ENCODE peak calls at places on chromosomes 6 and 20, in eight cellular contexts. One of them, this sample, is unnamed.

GRCh38 chr6:40577672-40578071 is 9.5 kb downstream of the LRFN2 start:
- DNase-seq in PC-9: no peak
- DNase-seq in transverse colon: no peak
- DNase-seq in DND-41: no peak
- DNase-seq in dorsolateral prefrontal cortex: no peak
- DNase-seq in upper lobe of right lung: no peak
- DNase-seq in A549: no peak
- DNase-seq in fibroblast of lung: no peak
- DNase-seq in this sample: no peak

GRCh38 chr20:61850457-61850856 is 215.2 kb downstream of the TAF4 start:
- DNase-seq in fibroblast of lung: peak; percentile 17
- DNase-seq in DND-41: no peak
- DNase-seq in A549: no peak
- DNase-seq in PC-9: no peak
- DNase-seq in transverse colon: no peak
- DNase-seq in dorsolateral prefrontal cortex: no peak
- DNase-seq in upper lobe of right lung: no peak
- DNase-seq in this sample: no peak

GRCh38 chr6:72621243-72622093 is at the start of gene KCNQ5:
- DNase-seq in fibroblast of lung: no peak
- DNase-seq in dorsolateral prefrontal cortex: no peak
- DNase-seq in transverse colon: peak; percentile 8
- DNase-seq in PC-9: no peak
- DNase-seq in upper lobe of right lung: no peak
- DNase-seq in A549: peak; percentile 11
- DNase-seq in DND-41: no peak
- DNase-seq in this sample: peak; percentile 18

GRCh38 chr6:132404330-132404729 is 3.1 kb upstream of the MOXD1 start:
- DNase-seq in A549: no peak
- DNase-seq in DND-41: no peak
- DNase-seq in PC-9: no peak
- DNase-seq in upper lobe of right lung: no peak
- DNase-seq in dorsolateral prefrontal cortex: no peak
- DNase-seq in transverse colon: no peak
- DNase-seq in fibroblast of lung: no peak
- DNase-seq in this sample: no peak

GRCh38 chr6:6407061-6407723 is 86.7 kb upstream of the F13A1 start:
- DNase-seq in DND-41: no peak
- DNase-seq in PC-9: no peak
- DNase-seq in dorsolateral prefrontal cortex: no peak
- DNase-seq in A549: no peak
- DNase-seq in upper lobe of right lung: no peak
- DNase-seq in transverse colon: no peak
- DNase-seq in fibroblast of lung: no peak
- DNase-seq in this sample: no peak

GRCh38 chr6:21985904-21986303 is 310.9 kb downstream of the PRL start:
- DNase-seq in transverse colon: no peak
- DNase-seq in A549: no peak
- DNase-seq in dorsolateral prefrontal cortex: no peak
- DNase-seq in PC-9: no peak
- DNase-seq in fibroblast of lung: no peak
- DNase-seq in DND-41: no peak
- DNase-seq in upper lobe of right lung: no peak
- DNase-seq in this sample: no peak

GRCh38 chr20:5863040-5863811 is 87.1 kb downstream of the TRMT6 start:
- DNase-seq in upper lobe of right lung: no peak
- DNase-seq in DND-41: no peak
- DNase-seq in dorsolateral prefrontal cortex: no peak
- DNase-seq in fibroblast of lung: peak; percentile 54
- DNase-seq in A549: no peak
- DNase-seq in PC-9: no peak
- DNase-seq in transverse colon: no peak
- DNase-seq in this sample: peak; percentile 77

GRCh38 chr6:52126231-52126630 is 38.8 kb upstream of the PKHD1 start:
- DNase-seq in DND-41: no peak
- DNase-seq in PC-9: no peak
- DNase-seq in dorsolateral prefrontal cortex: no peak
- DNase-seq in fibroblast of lung: no peak
- DNase-seq in transverse colon: no peak
- DNase-seq in upper lobe of right lung: no peak
- DNase-seq in A549: no peak
- DNase-seq in this sample: no peak

GRCh38 chr6:168964138-168964892 is 289.3 kb downstream of the THBS2 start:
- DNase-seq in DND-41: no peak
- DNase-seq in PC-9: no peak
- DNase-seq in transverse colon: no peak
- DNase-seq in dorsolateral prefrontal cortex: no peak
- DNase-seq in fibroblast of lung: no peak
- DNase-seq in A549: no peak
- DNase-seq in upper lobe of right lung: no peak
- DNase-seq in this sample: no peak

GRCh38 chr6:111871207-111871606 is 2.0 kb downstream of the FYN start:
- DNase-seq in transverse colon: no peak
- DNase-seq in PC-9: no peak
- DNase-seq in DND-41: peak; percentile 83
- DNase-seq in A549: no peak
- DNase-seq in upper lobe of right lung: no peak
- DNase-seq in dorsolateral prefrontal cortex: no peak
- DNase-seq in fibroblast of lung: no peak
- DNase-seq in this sample: no peak

GRCh38 chr6:131764350-131764749 is 43.5 kb upstream of the ENPP1 start:
- DNase-seq in upper lobe of right lung: no peak
- DNase-seq in A549: no peak
- DNase-seq in DND-41: no peak
- DNase-seq in dorsolateral prefrontal cortex: no peak
- DNase-seq in transverse colon: no peak
- DNase-seq in fibroblast of lung: peak; percentile 45
- DNase-seq in PC-9: no peak
- DNase-seq in this sample: peak; percentile 27

GRCh38 chr6:79610301-79611009 is 20.7 kb upstream of the SH3BGRL2 start:
- DNase-seq in A549: no peak
- DNase-seq in PC-9: peak; percentile 73
- DNase-seq in fibroblast of lung: no peak
- DNase-seq in upper lobe of right lung: no peak
- DNase-seq in DND-41: no peak
- DNase-seq in dorsolateral prefrontal cortex: no peak
- DNase-seq in transverse colon: no peak
- DNase-seq in this sample: no peak

GRCh38 chr6:159971341-159972178 is 2.7 kb downstream of the IGF2R start:
- DNase-seq in A549: no peak
- DNase-seq in upper lobe of right lung: no peak
- DNase-seq in dorsolateral prefrontal cortex: no peak
- DNase-seq in DND-41: no peak
- DNase-seq in PC-9: no peak
- DNase-seq in transverse colon: no peak
- DNase-seq in fibroblast of lung: no peak
- DNase-seq in this sample: no peak
- H3K4me3 ChIP-seq in A549: no peak overlapping the region
- H3K4me3 ChIP-seq in upper lobe of right lung: no peak overlapping the region
- H3K4me3 ChIP-seq in dorsolateral prefrontal cortex: no peak overlapping the region
- H3K4me3 ChIP-seq in DND-41: no peak overlapping the region
- H3K4me3 ChIP-seq in PC-9: no peak overlapping the region
- H3K4me3 ChIP-seq in transverse colon: no peak overlapping the region
- H3K4me3 ChIP-seq in fibroblast of lung: no peak overlapping the region
- H3K4me3 ChIP-seq in this sample: no peak overlapping the region

DNA sequence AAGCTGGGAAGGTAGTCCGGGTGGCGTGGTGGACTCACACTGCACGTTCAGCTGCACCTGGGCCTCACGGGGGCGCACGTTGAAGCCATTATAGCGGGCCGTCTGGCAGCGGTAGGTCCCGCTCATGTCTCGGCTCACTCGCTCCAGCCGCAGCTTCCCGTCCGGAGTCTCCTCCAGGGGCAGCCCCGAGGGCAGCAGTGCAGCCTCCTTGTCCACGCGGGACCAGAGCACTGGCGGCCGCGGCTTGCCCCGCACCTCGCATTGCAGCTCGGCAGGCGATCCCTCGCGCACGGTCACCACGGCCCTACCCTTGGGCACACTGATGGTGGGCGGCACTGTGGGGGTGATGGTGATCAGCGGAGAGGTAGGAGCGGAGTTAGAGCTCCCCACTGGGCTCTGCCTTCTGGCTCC is 47.6 kb downstream of the MDGA1 start:
- DNase-seq in PC-9: no peak
- DNase-seq in transverse colon: no peak
- DNase-seq in fibroblast of lung: no peak
- DNase-seq in DND-41: no peak
- DNase-seq in A549: no peak
- DNase-seq in upper lobe of right lung: no peak
- DNase-seq in dorsolateral prefrontal cortex: no peak
- DNase-seq in this sample: no peak
- TF ChIP-seq CTCF in PC-9: no peak
- TF ChIP-seq CTCF in transverse colon: no peak
- TF ChIP-seq CTCF in fibroblast of lung: no peak
- TF ChIP-seq CTCF in DND-41: no peak
- TF ChIP-seq CTCF in A549: no peak
- TF ChIP-seq CTCF in upper lobe of right lung: no peak
- TF ChIP-seq CTCF in dorsolateral prefrontal cortex: no peak
- TF ChIP-seq CTCF in this sample: no peak

DNA sequence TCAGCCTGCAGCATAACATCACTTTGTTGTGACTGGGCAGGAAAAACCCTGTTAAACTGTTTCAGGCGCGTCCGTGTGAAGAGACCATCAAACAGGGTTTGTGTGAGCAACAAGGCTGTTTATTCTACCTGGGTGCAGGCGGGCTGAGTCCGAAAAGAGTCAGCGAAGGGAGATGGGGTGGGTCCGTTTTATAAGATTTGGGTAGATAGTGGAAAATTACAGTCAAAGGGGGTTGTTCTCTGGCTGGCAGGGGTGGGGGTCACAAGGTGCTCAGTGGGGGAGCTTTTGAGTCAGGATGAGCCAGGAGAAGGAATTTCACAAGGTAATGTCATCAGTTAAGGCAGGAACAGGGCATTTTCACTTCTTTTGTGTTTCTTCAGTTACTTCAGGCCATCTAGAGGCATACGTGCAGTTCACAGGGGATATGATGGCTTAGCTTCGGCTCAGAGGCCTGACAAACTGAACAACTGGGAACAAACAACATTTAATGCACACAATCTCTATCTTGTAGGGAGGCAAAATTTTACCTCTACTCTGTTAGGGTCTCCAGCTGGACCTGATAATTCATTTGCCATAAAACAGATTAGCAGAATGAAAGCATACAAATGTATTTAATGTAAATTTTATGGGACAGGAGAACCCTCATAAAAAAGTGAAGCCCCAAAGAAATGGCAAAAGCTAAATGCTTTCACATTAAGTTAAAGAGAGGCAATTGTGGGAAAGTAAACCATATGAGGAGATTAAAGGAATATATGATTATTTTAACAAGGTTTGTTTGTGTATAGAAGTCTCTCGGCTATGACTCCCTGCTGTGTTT is 58.3 kb upstream of the HFE start:
- DNase-seq in fibroblast of lung: no peak
- DNase-seq in DND-41: peak; percentile 69
- DNase-seq in transverse colon: no peak
- DNase-seq in upper lobe of right lung: no peak
- DNase-seq in PC-9: no peak
- DNase-seq in A549: peak; percentile 46
- DNase-seq in dorsolateral prefrontal cortex: no peak
- DNase-seq in this sample: no peak
- H3K4me3 ChIP-seq in fibroblast of lung: no peak overlapping the region
- H3K4me3 ChIP-seq in DND-41: no peak overlapping the region
- H3K4me3 ChIP-seq in transverse colon: no peak overlapping the region
- H3K4me3 ChIP-seq in upper lobe of right lung: no peak overlapping the region
- H3K4me3 ChIP-seq in PC-9: no peak overlapping the region
- H3K4me3 ChIP-seq in A549: peak overlapping the region; percentile 56
- H3K4me3 ChIP-seq in dorsolateral prefrontal cortex: no peak overlapping the region
- H3K4me3 ChIP-seq in this sample: no peak overlapping the region

GRCh38 chr6:84763397-84764331 is 734 bp downstream of the TBX18 start:
- DNase-seq in A549: peak; percentile 90
- DNase-seq in dorsolateral prefrontal cortex: no peak
- DNase-seq in PC-9: no peak
- DNase-seq in DND-41: no peak
- DNase-seq in upper lobe of right lung: no peak
- DNase-seq in fibroblast of lung: peak; percentile 72
- DNase-seq in transverse colon: no peak
- DNase-seq in this sample: peak; percentile 95

GRCh38 chr6:84766118-84766683 is 1.8 kb upstream of the TBX18 start:
- DNase-seq in A549: no peak
- DNase-seq in fibroblast of lung: no peak
- DNase-seq in transverse colon: no peak
- DNase-seq in DND-41: no peak
- DNase-seq in upper lobe of right lung: no peak
- DNase-seq in PC-9: no peak
- DNase-seq in dorsolateral prefrontal cortex: no peak
- DNase-seq in this sample: no peak

GRCh38 chr6:84762941-84763396 is 1.4 kb downstream of the TBX18 start:
- DNase-seq in upper lobe of right lung: no peak
- DNase-seq in PC-9: no peak
- DNase-seq in DND-41: no peak
- DNase-seq in dorsolateral prefrontal cortex: no peak
- DNase-seq in A549: no peak
- DNase-seq in transverse colon: no peak
- DNase-seq in fibroblast of lung: no peak
- DNase-seq in this sample: no peak

GRCh38 chr6:84764332-84765049 is at the start of gene TBX18:
- DNase-seq in fibroblast of lung: peak; percentile 95
- DNase-seq in dorsolateral prefrontal cortex: no peak
- DNase-seq in A549: peak; percentile 98
- DNase-seq in transverse colon: peak; percentile 80
- DNase-seq in PC-9: no peak
- DNase-seq in upper lobe of right lung: peak; percentile 74
- DNase-seq in DND-41: no peak
- DNase-seq in this sample: peak; percentile 100

DNA sequence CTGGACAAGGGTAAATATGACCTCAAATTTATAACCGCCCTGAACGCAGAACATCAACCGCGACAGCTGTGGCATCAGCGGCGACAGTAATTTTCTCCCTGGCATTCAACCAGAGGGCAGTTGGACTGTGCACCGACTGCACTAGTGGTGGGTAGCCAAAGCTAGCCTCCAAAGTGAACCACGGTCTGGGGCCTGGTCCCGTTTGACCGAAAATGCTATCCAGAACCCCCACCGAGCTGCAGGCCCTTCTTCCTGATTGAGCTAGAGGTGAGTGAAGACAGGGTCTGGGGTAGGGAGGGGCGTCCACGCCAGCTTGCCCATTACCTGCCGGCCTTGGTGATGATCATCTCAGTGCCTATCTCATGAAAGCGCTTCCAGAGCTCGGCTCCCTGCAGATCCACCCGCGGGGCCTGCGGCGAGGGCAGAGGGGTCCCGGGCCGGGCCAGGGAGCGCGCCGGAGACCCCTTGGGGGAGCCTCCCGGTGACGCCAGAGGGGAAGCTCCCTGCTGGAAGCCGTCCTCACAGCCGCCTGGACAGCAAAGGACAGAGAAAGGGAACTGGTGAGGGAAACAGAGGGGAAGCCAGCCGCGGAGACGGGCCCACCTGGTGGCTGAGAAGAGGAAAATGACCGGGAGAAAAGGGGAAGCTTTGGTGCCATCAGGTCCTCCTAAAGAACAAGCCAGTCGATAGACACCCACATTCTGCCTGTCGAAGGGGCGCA is 2.0 kb downstream of the TBX18 start:
- DNase-seq in dorsolateral prefrontal cortex: no peak
- DNase-seq in fibroblast of lung: no peak
- DNase-seq in PC-9: no peak
- DNase-seq in transverse colon: no peak
- DNase-seq in upper lobe of right lung: no peak
- DNase-seq in DND-41: no peak
- DNase-seq in A549: peak; percentile 68
- DNase-seq in this sample: peak; percentile 75
- TF ChIP-seq CTCF in dorsolateral prefrontal cortex: no peak
- TF ChIP-seq CTCF in fibroblast of lung: no peak
- TF ChIP-seq CTCF in PC-9: no peak
- TF ChIP-seq CTCF in transverse colon: no peak
- TF ChIP-seq CTCF in upper lobe of right lung: no peak
- TF ChIP-seq CTCF in DND-41: no peak
- TF ChIP-seq CTCF in A549: no peak
- TF ChIP-seq CTCF in this sample: peak; percentile 32

GRCh38 chr6:87799651-87800050 is 97.6 kb upstream of the AKIRIN2 start:
- DNase-seq in PC-9: no peak
- DNase-seq in DND-41: no peak
- DNase-seq in transverse colon: no peak
- DNase-seq in dorsolateral prefrontal cortex: no peak
- DNase-seq in A549: no peak
- DNase-seq in upper lobe of right lung: no peak
- DNase-seq in fibroblast of lung: no peak
- DNase-seq in this sample: no peak
- H3K4me3 ChIP-seq in PC-9: no peak overlapping the region
- H3K4me3 ChIP-seq in DND-41: no peak overlapping the region
- H3K4me3 ChIP-seq in transverse colon: no peak overlapping the region
- H3K4me3 ChIP-seq in dorsolateral prefrontal cortex: no peak overlapping the region
- H3K4me3 ChIP-seq in A549: no peak overlapping the region
- H3K4me3 ChIP-seq in upper lobe of right lung: no peak overlapping the region
- H3K4me3 ChIP-seq in fibroblast of lung: no peak overlapping the region
- H3K4me3 ChIP-seq in this sample: no peak overlapping the region

This sample was measured in cardiac fibroblast.